ENCODE peak calls at places on chromosomes 7 and 10, in four cellular contexts. R is GM12878, F is HepG2, Q is K562. X is an unnamed sample.

GRCh38 chr10:44056206-44056605 is 328.7 kb downstream of the CXCL12 start:
- DNase-seq in R (no peak), F (no peak), Q (no peak), X (no peak)

GRCh38 chr10:80136134-80136571 is 3.6 kb downstream of the PLAC9 start:
- DNase-seq in R (no peak), F (no peak), Q (no peak), X (no peak)

GRCh38 chr10:35379226-35380137 is 43.2 kb downstream of the CCNY start:
- DNase-seq in R (peak), F (no peak), Q (peak), X (no peak)

GRCh38 chr7:148575640-148576411 is 14.7 kb upstream of the C7orf33 start:
- DNase-seq in R (no peak), F (peak), Q (peak), X (peak)

GRCh38 chr10:82982110-82982608 is 1107.2 kb downstream of the NRG3 start:
- DNase-seq in R (no peak), F (no peak), Q (no peak), X (no peak)

GRCh38 chr7:105656922-105657521 is 75.7 kb upstream of the EFCAB10 start:
- DNase-seq in R (no peak), F (no peak), Q (peak), X (peak)

GRCh38 chr7:88919484-88920131 is 124.1 kb upstream of the TEX47 start:
- DNase-seq in R (no peak), F (no peak), Q (no peak), X (no peak)

GRCh38 chr7:28958946-28959417 is 852 bp upstream of the TRIL start:
- DNase-seq in R (no peak), F (no peak), Q (no peak), X (no peak)

GRCh38 chr7:84647797-84648762 is 453.5 kb upstream of the SEMA3A start:
- DNase-seq in R (no peak), F (no peak), Q (no peak), X (no peak)

GRCh38 chr10:10902951-10903350 is 114.7 kb upstream of the CELF2 start:
- DNase-seq in R (no peak), F (no peak), Q (no peak), X (no peak)

GRCh38 chr7:98969386-98969785 is 91.1 kb downstream of the TRRAP start:
- DNase-seq in R (no peak), F (no peak), Q (no peak), X (no peak)

GRCh38 chr10:43336641-43337318 is 34.7 kb upstream of the FXYD4 start:
- DNase-seq in R (no peak), F (no peak), Q (no peak), X (no peak)

GRCh38 chr7:11951909-11952308 is 119.9 kb upstream of the THSD7A start:
- DNase-seq in R (no peak), F (no peak), Q (no peak), X (no peak)

GRCh38 chr7:139471740-139472353 is 11.6 kb downstream of the KLRG2 start:
- DNase-seq in R (no peak), F (peak), Q (no peak), X (no peak)

GRCh38 chr10:23197416-23197861 is 5.3 kb downstream of the PTF1A start:
- DNase-seq in R (no peak), F (no peak), Q (no peak), X (no peak)

GRCh38 chr10:62831346-62831745 is 15.2 kb upstream of the EGR2 start:
- DNase-seq in R (no peak), F (no peak), Q (no peak), X (no peak)
- TF ChIP-seq BHLHE40 in R (no peak), F (no peak), Q (no peak), X (no peak)

DNA sequence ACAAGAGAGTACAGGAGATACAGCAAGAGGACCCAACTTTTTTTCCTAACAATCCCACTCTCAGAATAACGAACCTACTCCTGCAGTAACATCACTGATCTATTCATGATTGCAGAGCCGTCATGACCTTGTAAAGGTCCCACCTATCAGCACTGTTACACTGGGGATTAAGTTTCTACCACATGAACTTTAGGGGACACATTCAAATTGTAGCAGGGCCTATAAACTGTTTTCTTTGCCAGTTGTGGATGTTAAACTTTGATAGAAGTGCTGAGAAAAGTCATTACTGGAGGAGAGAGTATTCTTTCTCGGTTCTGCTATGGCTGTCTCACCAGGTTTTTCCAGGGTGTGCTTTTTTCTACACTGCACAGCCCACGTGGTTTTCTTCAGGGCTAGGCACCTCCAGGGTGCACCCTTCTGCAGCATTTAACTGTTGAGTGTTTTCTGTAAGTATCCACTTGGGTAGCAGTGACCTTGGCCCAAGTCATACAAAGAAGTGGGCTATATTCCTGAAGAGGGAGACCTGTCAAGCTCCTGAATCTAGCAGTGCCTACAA is 131.6 kb upstream of the AHR start:
- DNase-seq in R (no peak), F (no peak), Q (no peak), X (no peak)
- TF ChIP-seq FOXM1 in R (no peak), F (no peak), Q (no peak), X (no peak)

GRCh38 chr10:46545861-46546590 is 10.4 kb downstream of the GPRIN2 start:
- DNase-seq in R (no peak), F (no peak), Q (no peak), X (no peak)
- TF ChIP-seq BHLHE40 in R (no peak), F (no peak), Q (no peak), X (no peak)

GRCh38 chr7:1214516-1214915 is 18.2 kb upstream of the UNCX start:
- DNase-seq in R (no peak), F (no peak), Q (no peak), X (no peak)
- TF ChIP-seq FOXM1 in R (no peak), F (no peak), Q (no peak), X (no peak)

GRCh38 chr7:2374830-2375728 is 20.5 kb downstream of the EIF3B start:
- DNase-seq in R (no peak), F (no peak), Q (no peak), X (no peak)
- TF ChIP-seq BHLHE40 in R (no peak), F (no peak), Q (no peak), X (no peak)

X was measured in HEK293T.